ENCODE peak calls at places on chromosomes 3 and 15, in five cellular contexts. X is HCT116, N is GM23338, J is Panc1, K is HepG2. C is an unnamed sample.

GRCh38 chr3:16439163-16439847 is 74.2 kb downstream of the RFTN1 start:
- DNase-seq in X (no peak), N (no peak), J (no peak), K (no peak), C (no peak)

GRCh38 chr3:35965908-35966307 is 326.6 kb downstream of the ARPP21 start:
- DNase-seq in X (no peak), N (peak; percentile 68), J (no peak), K (no peak), C (no peak)

GRCh38 chr15:83653639-83654378 is at the start of gene ADAMTSL3:
- DNase-seq in X (no peak), N (peak; percentile 81), J (no peak), K (no peak), C (no peak)

GRCh38 chr15:83108266-83109219 is 1.1 kb downstream of the TM6SF1 start:
- DNase-seq in X (no peak), N (peak; percentile 27), J (no peak), K (no peak), C (peak; percentile 97)

GRCh38 chr3:46667657-46668056 is 25.8 kb downstream of the ALS2CL start:
- DNase-seq in X (no peak), N (no peak), J (no peak), K (no peak), C (no peak)

GRCh38 chr15:75903331-75904240 is at the start of gene FBXO22:
- DNase-seq in X (peak; percentile 84), N (peak; percentile 96), J (peak; percentile 67), K (peak; percentile 82), C (peak; percentile 94)

GRCh38 chr3:77468408-77469045 is 428.6 kb downstream of the ROBO2 start:
- DNase-seq in X (no peak), N (no peak), J (no peak), K (no peak), C (no peak)

GRCh38 chr3:177591371-177591770 is 394.1 kb upstream of the TBL1XR1 start:
- DNase-seq in X (no peak), N (no peak), J (no peak), K (no peak), C (no peak)

GRCh38 chr15:46955576-46955975 is 761.7 kb upstream of the SEMA6D start:
- DNase-seq in X (no peak), N (no peak), J (no peak), K (no peak), C (no peak)

GRCh38 chr3:112629425-112629824 is 11.5 kb downstream of the CCDC80 start:
- DNase-seq in X (peak; percentile 28), N (no peak), J (no peak), K (no peak), C (no peak)

GRCh38 chr15:51054535-51054934 is 40.2 kb downstream of the TNFAIP8L3 start:
- DNase-seq in X (no peak), N (no peak), J (no peak), K (no peak), C (no peak)

GRCh38 chr3:25035511-25035910 is 392.6 kb upstream of the RARB start:
- DNase-seq in X (no peak), N (no peak), J (no peak), K (no peak), C (no peak)

GRCh38 chr3:49132437-49133225 is at the start of gene LAMB2:
- DNase-seq in X (peak; percentile 66), N (peak; percentile 93), J (no peak), K (peak; percentile 79), C (no peak)

GRCh38 chr3:66413151-66413751 is 87.6 kb downstream of the LRIG1 start:
- DNase-seq in X (no peak), N (no peak), J (no peak), K (no peak), C (no peak)

GRCh38 chr15:62067448-62068044 is 769 bp downstream of the C2CD4A start:
- DNase-seq in X (no peak), N (peak; percentile 64), J (no peak), K (no peak), C (no peak)

GRCh38 chr15:38535451-38536200 is 29.0 kb downstream of the RASGRP1 start:
- DNase-seq in X (no peak), N (no peak), J (no peak), K (no peak), C (no peak)

GRCh38 chr3:173006006-173006405 is 135.0 kb downstream of the SPATA16 start:
- DNase-seq in X (no peak), N (no peak), J (no peak), K (no peak), C (no peak)

GRCh38 chr15:51861557-51862350 is 32.3 kb downstream of the TMOD3 start:
- DNase-seq in X (no peak), N (no peak), J (no peak), K (no peak), C (no peak)

DNA sequence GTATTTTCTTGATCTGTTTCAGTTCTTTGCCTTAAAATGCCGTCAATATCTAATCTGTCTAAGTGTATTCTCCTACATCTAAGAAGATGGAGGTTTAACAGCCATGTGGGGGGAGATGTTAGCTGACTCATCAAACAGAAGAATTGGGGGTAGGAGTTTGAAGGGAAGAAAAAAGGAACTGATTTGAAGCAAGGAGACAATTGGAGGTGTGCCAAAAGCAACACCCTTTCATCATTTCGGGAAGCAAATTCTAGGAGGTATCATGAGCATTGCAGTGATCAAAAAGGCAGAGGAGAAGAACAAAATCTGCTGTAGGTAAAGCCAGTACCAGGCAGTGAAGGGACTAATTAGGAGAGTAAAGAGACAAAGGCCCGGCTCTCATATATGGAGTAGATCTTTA is 337.3 kb upstream of the TBC1D5 start:
- DNase-seq in X (peak; percentile 69), N (no peak), J (no peak), K (no peak), C (peak; percentile 20)
- TF ChIP-seq REST in X (no peak), N (no peak), J (no peak), K (no peak), C (no peak)

GRCh38 chr15:43529141-43529540 is 11.7 kb downstream of the MAP1A start:
- DNase-seq in X (no peak), N (no peak), J (no peak), K (no peak), C (no peak)
- TF ChIP-seq POLR2AphosphoS5 in X (no peak), N (no peak), J (no peak), K (no peak), C (no peak)

GRCh38 chr15:92095691-92096090 is 242.2 kb downstream of the SLCO3A1 start:
- DNase-seq in X (no peak), N (no peak), J (no peak), K (no peak), C (no peak)

GRCh38 chr15:92087211-92087610 is 233.7 kb downstream of the SLCO3A1 start:
- DNase-seq in X (no peak), N (no peak), J (no peak), K (no peak), C (no peak)

GRCh38 chr15:92092391-92092790 is 238.9 kb downstream of the SLCO3A1 start:
- DNase-seq in X (no peak), N (no peak), J (no peak), K (no peak), C (no peak)

DNA sequence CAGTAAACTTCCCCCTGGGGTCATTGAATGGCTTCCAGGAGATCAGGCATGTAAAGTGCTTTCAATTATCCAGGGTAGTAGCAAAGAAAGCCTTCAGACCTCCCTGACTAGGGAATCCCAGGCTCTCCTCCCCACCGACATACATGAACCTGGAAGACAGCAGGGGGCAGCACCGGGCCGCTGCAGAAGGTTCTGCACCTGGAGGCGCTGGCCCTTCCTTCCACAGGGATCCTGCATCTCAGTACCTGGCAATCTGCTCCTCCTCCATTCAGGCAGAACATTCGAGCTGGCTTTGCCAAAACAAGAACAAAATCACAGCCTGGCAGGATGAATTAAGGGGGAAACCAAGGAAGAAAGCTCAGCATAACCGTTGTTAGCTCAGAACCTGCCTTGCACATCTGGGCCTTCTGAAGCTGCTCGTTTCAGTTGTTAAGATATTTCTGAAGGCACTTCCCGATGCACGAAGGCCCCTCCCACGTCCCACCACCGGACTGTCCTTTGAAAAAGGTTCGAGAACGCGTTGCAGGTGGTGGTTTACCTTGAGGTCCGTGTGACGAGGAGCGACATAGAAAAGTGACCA is 237.7 kb downstream of the SLCO3A1 start:
- DNase-seq in X (peak; percentile 15), N (peak; percentile 94), J (no peak), K (peak; percentile 28), C (no peak)
- TF ChIP-seq REST in X (no peak), N (no peak), J (no peak), K (no peak), C (no peak)

GRCh38 chr3:195245531-195245951 is 25.4 kb downstream of the XXYLT1 start:
- DNase-seq in X (no peak), N (no peak), J (no peak), K (no peak), C (no peak)
- TF ChIP-seq POLR2AphosphoS5 in X (no peak), N (no peak), J (no peak), K (no peak), C (no peak)

GRCh38 chr15:68431037-68431791 is 749 bp downstream of the ITGA11 start:
- DNase-seq in X (no peak), N (peak; percentile 59), J (no peak), K (no peak), C (no peak)

GRCh38 chr15:68430471-68431036 is 1.4 kb downstream of the ITGA11 start:
- DNase-seq in X (no peak), N (no peak), J (no peak), K (no peak), C (no peak)

GRCh38 chr15:68432665-68433064 is 702 bp upstream of the ITGA11 start:
- DNase-seq in X (no peak), N (no peak), J (no peak), K (no peak), C (no peak)

GRCh38 chr15:68433551-68433950 is 1.6 kb upstream of the ITGA11 start:
- DNase-seq in X (no peak), N (no peak), J (no peak), K (no peak), C (no peak)

DNA sequence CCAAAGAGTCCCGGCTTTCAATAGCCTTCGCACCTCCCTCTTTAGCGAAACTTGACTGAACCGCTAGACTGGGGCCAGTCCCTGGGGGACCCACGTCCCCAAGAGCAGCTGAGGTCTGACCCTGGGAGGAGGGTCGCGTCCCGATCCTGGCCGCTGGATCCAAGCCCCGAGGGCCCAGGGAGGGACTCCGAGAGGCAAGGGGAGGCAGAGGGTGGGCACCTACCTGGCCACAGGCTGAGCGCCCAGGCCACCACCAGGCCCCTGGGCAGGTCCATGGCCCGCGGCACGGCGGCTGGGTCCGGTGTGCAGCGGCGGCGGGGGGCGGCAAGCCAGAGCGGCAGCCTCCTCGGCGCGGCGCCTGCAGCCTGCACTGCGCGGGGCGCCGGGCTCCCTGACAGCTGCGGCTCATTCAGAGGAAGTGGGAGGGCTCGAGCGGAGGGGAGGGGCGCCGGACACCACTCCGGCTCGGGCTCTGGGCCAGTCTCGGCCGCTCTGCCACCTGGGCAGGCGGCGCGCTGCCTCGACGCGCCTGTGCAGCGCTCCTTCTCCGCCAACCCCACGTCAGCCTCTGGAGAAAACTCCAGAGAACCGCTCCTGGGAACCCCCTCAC is at the start of gene ITGA11:
- DNase-seq in X (no peak), N (peak; percentile 90), J (no peak), K (no peak), C (peak; percentile 8)
- TF ChIP-seq REST in X (no peak), N (no peak), J (no peak), K (no peak), C (no peak)

GRCh38 chr3:57048052-57048671 is 12.3 kb upstream of the SPATA12 start:
- DNase-seq in X (no peak), N (no peak), J (no peak), K (no peak), C (no peak)
- TF ChIP-seq POLR2AphosphoS5 in X (no peak), N (no peak), J (no peak), K (no peak), C (no peak)

GRCh38 chr15:64597469-64597806 is 137.1 kb downstream of the ZNF609 start:
- DNase-seq in X (no peak), N (no peak), J (no peak), K (no peak), C (no peak)
- TF ChIP-seq REST in X (no peak), N (no peak), J (no peak), K (no peak), C (no peak)

GRCh38 chr3:126654571-126655393 is at the start of gene TXNRD3:
- DNase-seq in X (peak; percentile 42), N (peak; percentile 78), J (no peak), K (peak; percentile 62), C (peak; percentile 37)
- TF ChIP-seq POLR2AphosphoS5 in X (peak; percentile 91), N (peak; percentile 56), J (peak; percentile 84), K (peak; percentile 57), C (no peak)

C was measured in HL-60.